ENCODE peak calls at places on chromosomes 1 and 21, in six cellular contexts. X, O, A, K, C and P are unnamed samples.

GRCh38 chr1:163227126-163227525 is 24.4 kb upstream of the RGS5 start:
- DNase-seq in X (no peak), O (no peak), C (no peak), A (no peak), K (no peak), P (no peak)

GRCh38 chr1:230501845-230502244 is 75.7 kb upstream of the PGBD5 start:
- DNase-seq in K (no peak), A (no peak), C (no peak), O (no peak), X (no peak), P (no peak)

GRCh38 chr1:11528636-11529121 is 49.7 kb downstream of the DISP3 start:
- DNase-seq in K (no peak), C (no peak), O (no peak), X (no peak), A (no peak), P (no peak)

GRCh38 chr1:28050746-28051145 is 37.7 kb downstream of the EYA3 start:
- DNase-seq in K (no peak), X (no peak), C (no peak), O (no peak), A (no peak), P (no peak)

GRCh38 chr1:176866011-176866410 is 298.5 kb downstream of the ASTN1 start:
- DNase-seq in X (no peak), O (no peak), C (no peak), A (no peak), K (no peak), P (no peak)

GRCh38 chr1:66788231-66788939 is 12.7 kb downstream of the INSL5 start:
- DNase-seq in O (no peak), K (no peak), C (no peak), X (no peak), A (no peak), P (no peak)

GRCh38 chr1:209653915-209654351 is 1.7 kb upstream of the LAMB3 start:
- DNase-seq in O (no peak), C (no peak), X (no peak), A (no peak), K (no peak), P (no peak)

GRCh38 chr21:20459838-20460237 is 538.4 kb upstream of the NCAM2 start:
- DNase-seq in K (no peak), A (no peak), X (no peak), O (no peak), C (no peak), P (no peak)

GRCh38 chr1:237591353-237591752 is 299.4 kb downstream of the ZP4 start:
- DNase-seq in O (no peak), X (no peak), C (no peak), K (no peak), A (no peak), P (no peak)

GRCh38 chr1:145906954-145907755 is 2.7 kb downstream of the ITGA10 start:
- DNase-seq in C (no peak), K (no peak), O (no peak), X (no peak), A (no peak), P (no peak)

GRCh38 chr1:83882906-83883305 is 116.0 kb downstream of the TTLL7 start:
- DNase-seq in O (no peak), K (no peak), C (no peak), X (no peak), A (no peak), P (no peak)

GRCh38 chr1:16076871-16077250 is 3.4 kb upstream of the FAM131C start:
- DNase-seq in K (no peak), O (no peak), C (no peak), A (no peak), X (no peak), P (no peak)

GRCh38 chr1:61330571-61330970 is 248.2 kb downstream of the NFIA start:
- DNase-seq in O (no peak), K (no peak), C (no peak), X (no peak), A (no peak), P (no peak)

GRCh38 chr1:248788327-248788726 is 32.8 kb upstream of the LYPD8 start:
- DNase-seq in K (no peak), O (no peak), X (no peak), A (no peak), C (no peak), P (no peak)

GRCh38 chr1:247936415-247936814 is 11.7 kb downstream of the OR2AJ1 start:
- DNase-seq in A (no peak), C (no peak), O (no peak), X (no peak), K (no peak), P (no peak)